ENCODE peak calls at places on chromosomes 6 and 20, in seven cellular contexts. G is CD4-positive, alpha-beta memory T cell; Z is lower lobe of right lung; J is HL-60; N is uterus; A is WERI-Rb-1; V is left ventricle myocardium inferior. I is an unnamed sample.

GRCh38 chr20:57179265-57179664 is 87.2 kb downstream of the BMP7 start:
- DNase-seq in G (no peak), Z (no peak), J (no peak), N (no peak), A (no peak), V (no peak), I (no peak)

GRCh38 chr6:170200458-170200891 is 90.4 kb downstream of the DLL1 start:
- DNase-seq in G (no peak), Z (no peak), J (no peak), N (peak), A (no peak), V (no peak), I (peak)

GRCh38 chr20:642398-643174 is 10.4 kb downstream of the SRXN1 start:
- DNase-seq in G (no peak), Z (no peak), J (no peak), N (peak), A (peak), V (peak), I (no peak)

GRCh38 chr20:48052492-48052870 is 267.2 kb upstream of the SULF2 start:
- DNase-seq in G (no peak), Z (no peak), J (no peak), N (no peak), A (no peak), V (no peak), I (no peak)

GRCh38 chr6:106927531-106928398 is 46.8 kb downstream of the CD24 start:
- DNase-seq in G (no peak), Z (no peak), J (no peak), N (no peak), A (no peak), V (peak), I (no peak)

GRCh38 chr20:11529046-11529445 is 388.6 kb upstream of the BTBD3 start:
- DNase-seq in G (no peak), Z (no peak), J (no peak), N (no peak), A (no peak), V (no peak), I (no peak)

GRCh38 chr6:107115695-107116327 is 496 bp upstream of the BEND3 start:
- DNase-seq in G (peak), Z (no peak), J (peak), N (no peak), A (peak), V (no peak), I (peak)

GRCh38 chr6:12849420-12850200 is 133.0 kb downstream of the PHACTR1 start:
- DNase-seq in G (no peak), Z (no peak), J (no peak), N (no peak), A (no peak), V (no peak), I (no peak)

GRCh38 chr20:25220021-25220730 is 24.7 kb downstream of the ENTPD6 start:
- DNase-seq in G (no peak), Z (no peak), J (no peak), N (peak), A (no peak), V (no peak), I (no peak)

GRCh38 chr6:77231438-77232305 is 231.6 kb downstream of the HTR1B start:
- DNase-seq in G (no peak), Z (no peak), J (no peak), N (no peak), A (no peak), V (no peak), I (no peak)

GRCh38 chr20:24314053-24314452 is 155.4 kb upstream of the SYNDIG1 start:
- DNase-seq in G (no peak), Z (no peak), J (no peak), N (no peak), A (peak), V (no peak), I (no peak)

GRCh38 chr6:168885196-168885595 is 368.4 kb downstream of the THBS2 start:
- DNase-seq in G (no peak), Z (no peak), J (no peak), N (no peak), A (no peak), V (no peak), I (no peak)

GRCh38 chr20:40471261-40471629 is 217.8 kb downstream of the MAFB start:
- DNase-seq in G (no peak), Z (no peak), J (no peak), N (no peak), A (peak), V (no peak), I (no peak)

GRCh38 chr20:3157817-3158216 is 1.8 kb downstream of the FASTKD5 start:
- DNase-seq in G (no peak), Z (no peak), J (no peak), N (no peak), A (no peak), V (no peak), I (no peak)

GRCh38 chr6:165574220-165574619 is 88.8 kb downstream of the PDE10A start:
- DNase-seq in G (no peak), Z (no peak), J (no peak), N (no peak), A (no peak), V (no peak), I (no peak)

GRCh38 chr20:22339946-22340345 is 244.4 kb downstream of the FOXA2 start:
- DNase-seq in G (no peak), Z (no peak), J (peak), N (no peak), A (no peak), V (no peak), I (no peak)

GRCh38 chr6:27662770-27663169 is 189.9 kb upstream of the ZNF184 start:
- DNase-seq in G (no peak), Z (no peak), J (no peak), N (no peak), A (no peak), V (no peak), I (no peak)

GRCh38 chr6:94443701-94444100 is 1024.3 kb upstream of the EPHA7 start:
- DNase-seq in G (no peak), Z (no peak), J (no peak), N (no peak), A (no peak), V (no peak), I (no peak)

GRCh38 chr6:130890531-130890950 is 63.3 kb downstream of the SMLR1 start:
- DNase-seq in G (no peak), Z (no peak), J (no peak), N (no peak), A (no peak), V (no peak), I (no peak)

GRCh38 chr20:41632896-41633295 is 14.7 kb upstream of the CHD6 start:
- DNase-seq in G (no peak), Z (no peak), J (peak), N (no peak), A (no peak), V (no peak), I (no peak)

GRCh38 chr6:45423111-45423900 is 45.6 kb upstream of the SUPT3H start:
- DNase-seq in G (no peak), Z (peak), J (no peak), N (no peak), A (no peak), V (peak), I (no peak)

GRCh38 chr6:36920049-36920448 is 34.3 kb downstream of the C6orf89 start:
- DNase-seq in G (no peak), Z (no peak), J (no peak), N (no peak), A (no peak), V (no peak), I (no peak)

GRCh38 chr6:36916159-36916558 is 30.4 kb downstream of the C6orf89 start:
- DNase-seq in G (no peak), Z (no peak), J (no peak), N (no peak), A (no peak), V (no peak), I (no peak)

GRCh38 chr6:36920546-36920945 is 34.0 kb upstream of the PI16 start:
- DNase-seq in G (no peak), Z (no peak), J (no peak), N (peak), A (no peak), V (no peak), I (no peak)

GRCh38 chr6:36915599-36915998 is 29.8 kb downstream of the C6orf89 start:
- DNase-seq in G (no peak), Z (no peak), J (peak), N (no peak), A (no peak), V (no peak), I (no peak)

GRCh38 chr6:36917541-36918193 is 31.9 kb downstream of the C6orf89 start:
- DNase-seq in G (no peak), Z (peak), J (no peak), N (peak), A (no peak), V (peak), I (no peak)
- H3K4me3 ChIP-seq in G (no peak), Z (no peak), J (no peak), N (no peak), A (no peak), V (no peak), I (no peak)

DNA sequence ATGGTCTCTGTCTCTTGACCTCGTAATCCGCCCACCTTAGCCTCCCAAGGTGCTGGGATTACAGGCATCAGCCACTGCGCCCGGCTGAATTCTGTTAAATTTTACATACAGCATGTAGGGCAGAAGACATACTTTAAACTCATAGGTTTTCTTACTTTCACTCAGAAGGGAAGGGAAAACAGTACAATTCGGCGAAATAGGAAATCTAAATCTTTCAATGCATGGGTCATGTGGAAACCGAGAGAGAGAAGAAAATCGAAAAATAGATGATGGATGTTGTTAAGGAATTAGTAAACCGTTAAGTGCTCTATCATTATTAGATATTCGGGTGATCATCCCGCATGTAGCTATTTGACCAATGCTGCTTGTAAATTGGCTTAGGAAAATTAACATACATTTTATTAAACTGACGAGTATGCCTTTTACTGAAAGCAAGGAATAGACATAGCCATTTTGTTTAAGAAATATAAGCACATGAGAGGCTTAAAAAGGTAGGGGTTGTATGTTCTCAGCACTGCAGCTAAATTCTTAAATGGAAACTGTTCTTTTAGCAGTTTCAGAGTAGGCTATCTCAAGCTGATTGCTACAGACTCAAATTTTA is 164.7 kb upstream of the AGPAT4 start:
- DNase-seq in G (no peak), Z (no peak), J (no peak), N (no peak), A (no peak), V (no peak), I (no peak)
- H3K27ac ChIP-seq in G (no peak), Z (no peak), J (no peak), N (no peak), A (no peak), V (peak), I (peak)

DNA sequence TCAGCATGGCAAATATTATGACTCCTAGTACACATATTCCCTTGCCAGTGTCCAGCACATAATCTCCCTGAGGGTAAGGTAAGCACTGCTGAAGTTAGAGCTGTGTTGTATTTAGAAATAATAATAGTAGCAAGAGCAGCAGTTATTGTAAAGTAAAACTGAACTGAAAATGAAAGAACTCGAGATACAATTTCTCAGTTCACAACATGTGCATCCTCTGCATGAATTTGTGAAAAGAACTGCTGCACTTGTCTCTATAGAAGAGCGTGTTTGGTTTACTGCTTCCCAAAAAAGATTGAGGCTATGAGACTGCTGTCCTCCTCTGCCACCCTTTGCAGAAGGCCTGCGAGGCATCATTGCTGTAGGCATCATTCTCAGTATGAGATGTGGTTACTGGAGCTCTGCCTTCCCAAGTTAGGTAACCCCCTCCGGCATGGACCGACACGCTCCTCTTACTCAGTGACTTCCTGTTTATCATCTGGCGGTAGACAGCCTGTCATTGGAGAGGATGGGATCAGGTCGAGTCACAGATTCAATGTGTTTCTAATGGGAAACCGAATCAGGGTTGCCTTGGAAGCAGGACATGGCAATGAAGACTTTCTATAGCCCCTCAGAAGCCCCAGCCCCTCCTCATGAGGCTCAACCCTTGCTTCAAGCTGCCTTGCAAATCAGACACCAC is 48.1 kb downstream of the SLC24A3 start:
- DNase-seq in G (no peak), Z (no peak), J (peak), N (no peak), A (no peak), V (no peak), I (no peak)
- H3K4me3 ChIP-seq in G (no peak), Z (no peak), J (no peak), N (no peak), A (no peak), V (no peak), I (no peak)

DNA sequence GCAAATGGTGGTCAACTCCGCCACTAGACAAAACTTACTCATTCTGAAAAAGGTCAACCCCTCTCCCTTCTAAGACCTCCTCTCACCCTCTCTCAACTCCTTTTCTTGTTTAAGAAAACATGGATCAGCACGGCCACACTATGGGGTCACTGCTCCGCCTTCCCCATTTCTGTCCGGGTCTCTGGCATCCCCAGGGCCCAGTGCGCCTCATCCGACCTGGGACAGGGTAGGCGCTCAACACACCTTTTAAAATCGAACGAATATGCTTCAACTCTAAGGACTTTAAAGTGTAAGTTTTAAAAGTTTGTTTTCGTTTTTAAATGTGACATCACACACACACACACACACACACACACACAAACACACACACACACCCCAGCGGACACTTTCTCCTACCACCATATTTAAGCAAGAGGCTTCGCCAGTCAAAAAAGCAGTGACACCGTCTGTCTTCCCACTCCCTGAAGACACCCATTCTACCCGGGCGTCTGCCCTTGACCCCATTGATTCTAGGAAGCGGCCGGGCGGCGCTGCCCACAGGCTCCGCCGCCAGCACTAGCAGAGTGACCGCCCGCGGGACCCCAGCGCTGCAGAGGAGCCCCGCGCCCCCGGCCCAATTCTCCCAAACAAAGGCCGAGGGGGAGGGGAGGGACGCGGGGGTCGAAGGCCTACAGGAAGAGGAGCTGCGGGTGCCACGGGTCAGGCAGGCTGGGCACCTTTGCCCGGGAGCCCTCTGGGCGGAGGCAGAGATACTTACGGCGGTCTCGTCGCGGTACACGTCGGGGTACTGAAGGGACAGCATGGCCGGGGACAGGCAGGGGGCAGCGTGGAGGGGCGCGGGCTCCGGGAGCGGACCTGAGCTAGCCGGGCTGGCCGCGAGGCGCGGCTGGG is 547 bp downstream of the PREP start:
- DNase-seq in G (peak), Z (no peak), J (no peak), N (no peak), A (no peak), V (no peak), I (no peak)
- H3K27ac ChIP-seq in G (peak), Z (peak), J (peak), N (peak), A (peak), V (peak), I (peak)

GRCh38 chr6:128882991-128883571 is at the start of gene LAMA2:
- DNase-seq in G (no peak), Z (peak), J (no peak), N (peak), A (no peak), V (peak), I (peak)

GRCh38 chr6:128889870-128890269 is 6.9 kb downstream of the LAMA2 start:
- DNase-seq in G (no peak), Z (no peak), J (no peak), N (no peak), A (no peak), V (no peak), I (no peak)

GRCh38 chr6:128888444-128889175 is 5.7 kb downstream of the LAMA2 start:
- DNase-seq in G (no peak), Z (no peak), J (no peak), N (no peak), A (no peak), V (no peak), I (no peak)

GRCh38 chr6:128882560-128882959 is 378 bp upstream of the LAMA2 start:
- DNase-seq in G (no peak), Z (no peak), J (no peak), N (no peak), A (no peak), V (no peak), I (no peak)

GRCh38 chr6:128885381-128885780 is 2.4 kb downstream of the LAMA2 start:
- DNase-seq in G (no peak), Z (no peak), J (no peak), N (no peak), A (no peak), V (no peak), I (no peak)
- H3K4me3 ChIP-seq in G (no peak), Z (peak), J (no peak), N (peak), A (no peak), V (peak), I (peak)

DNA sequence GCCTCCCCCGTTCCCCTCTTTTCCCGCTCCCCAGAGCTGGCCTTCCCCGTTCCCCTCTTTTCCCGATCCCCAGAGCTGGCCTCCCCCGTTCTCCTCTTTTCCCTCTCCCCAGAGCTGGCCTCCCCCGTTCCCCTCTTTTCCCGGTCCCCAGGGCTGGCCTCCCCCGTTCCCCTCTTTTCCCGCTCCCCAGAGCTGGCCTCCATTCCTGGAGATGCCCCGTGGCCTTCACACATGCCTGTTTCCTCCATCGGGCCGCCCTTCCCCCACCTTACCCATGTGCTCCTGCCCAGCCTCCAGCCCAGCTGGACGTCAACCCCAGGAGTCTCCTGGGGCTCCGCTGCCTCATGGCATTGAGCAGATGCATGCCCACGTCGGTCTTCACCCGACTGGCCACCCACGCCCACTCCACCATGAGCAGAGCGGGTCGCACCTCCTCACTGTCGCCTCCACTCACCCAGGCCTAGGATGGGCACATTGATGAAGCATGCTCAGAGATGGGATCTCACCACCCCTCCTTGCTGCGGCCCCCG is 8.3 kb downstream of the SS18L1 start:
- DNase-seq in G (no peak), Z (no peak), J (no peak), N (no peak), A (no peak), V (no peak), I (no peak)
- H3K27ac ChIP-seq in G (no peak), Z (no peak), J (no peak), N (no peak), A (no peak), V (no peak), I (no peak)

GRCh38 chr6:2768696-2769095 is 3.5 kb downstream of the WRNIP1 start:
- DNase-seq in G (no peak), Z (no peak), J (no peak), N (no peak), A (no peak), V (no peak), I (no peak)
- H3K4me3 ChIP-seq in G (no peak), Z (peak), J (no peak), N (no peak), A (no peak), V (peak), I (peak)

GRCh38 chr6:147211831-147212230 is 7.6 kb downstream of the STXBP5 start:
- DNase-seq in G (no peak), Z (no peak), J (no peak), N (no peak), A (no peak), V (no peak), I (no peak)
- H3K27ac ChIP-seq in G (no peak), Z (no peak), J (no peak), N (no peak), A (no peak), V (no peak), I (no peak)

GRCh38 chr6:91304506-91304905 is 717.6 kb upstream of the MAP3K7 start:
- DNase-seq in G (no peak), Z (no peak), J (no peak), N (no peak), A (no peak), V (no peak), I (no peak)

GRCh38 chr6:91303326-91303725 is 716.5 kb upstream of the MAP3K7 start:
- DNase-seq in G (no peak), Z (no peak), J (no peak), N (no peak), A (no peak), V (no peak), I (no peak)

GRCh38 chr6:91299544-91300491 is 712.9 kb upstream of the MAP3K7 start:
- DNase-seq in G (no peak), Z (no peak), J (no peak), N (no peak), A (no peak), V (peak), I (no peak)

GRCh38 chr6:91298543-91299145 is 711.8 kb upstream of the MAP3K7 start:
- DNase-seq in G (no peak), Z (no peak), J (no peak), N (no peak), A (no peak), V (no peak), I (no peak)
- H3K4me3 ChIP-seq in G (no peak), Z (no peak), J (no peak), N (no peak), A (no peak), V (no peak), I (no peak)